ENCODE peak calls at places on chromosome 17, in seven cellular contexts. C is SK-N-SH, S is K562, G is H1, L is HCT116, U is GM12878, Y is HepG2. M is an unnamed sample.

GRCh38 chr17:78358538-78359215 is 1.2 kb downstream of the SOCS3 start:
- DNase-seq in C (peak), S (no peak), G (no peak), L (no peak), U (no peak), Y (no peak), M (peak)

GRCh38 chr17:48751733-48752398 is 23.3 kb upstream of the HOXB13 start:
- DNase-seq in C (no peak), S (no peak), G (no peak), L (no peak), U (no peak), Y (no peak), M (no peak)

GRCh38 chr17:19322129-19322505 is 40.4 kb downstream of the B9D1 start:
- DNase-seq in C (no peak), S (no peak), G (no peak), L (no peak), U (no peak), Y (no peak), M (no peak)

GRCh38 chr17:39794249-39794970 is 56.7 kb downstream of the GRB7 start:
- DNase-seq in C (no peak), S (no peak), G (no peak), L (no peak), U (peak), Y (no peak), M (no peak)

GRCh38 chr17:48615963-48616718 is 1.0 kb upstream of the HOXB8 start:
- DNase-seq in C (no peak), S (no peak), G (no peak), L (no peak), U (no peak), Y (no peak), M (no peak)

GRCh38 chr17:12024332-12024731 is 3.7 kb downstream of the MAP2K4 start:
- DNase-seq in C (no peak), S (no peak), G (no peak), L (peak), U (no peak), Y (peak), M (peak)

GRCh38 chr17:37844158-37844976 is 79.8 kb upstream of the TBC1D3K start:
- DNase-seq in C (peak), S (peak), G (peak), L (peak), U (no peak), Y (peak), M (no peak)

GRCh38 chr17:62876063-62876462 is 67.9 kb upstream of the MARCHF10 start:
- DNase-seq in C (no peak), S (no peak), G (no peak), L (no peak), U (no peak), Y (no peak), M (no peak)

GRCh38 chr17:74512624-74513084 is 18.6 kb downstream of the CD300LB start:
- DNase-seq in C (no peak), S (no peak), G (no peak), L (no peak), U (peak), Y (no peak), M (no peak)

GRCh38 chr17:50199651-50200446 is 1.6 kb downstream of the COL1A1 start:
- DNase-seq in C (peak), S (peak), G (no peak), L (peak), U (no peak), Y (peak), M (peak)

GRCh38 chr17:37438141-37438540 is 31.5 kb downstream of the TADA2A start:
- DNase-seq in C (no peak), S (no peak), G (no peak), L (no peak), U (no peak), Y (no peak), M (no peak)

GRCh38 chr17:22310717-22311686 is 618.7 kb downstream of the KCNJ18 start:
- DNase-seq in C (no peak), S (peak), G (no peak), L (no peak), U (no peak), Y (peak), M (peak)

GRCh38 chr17:74430706-74431567 is 951 bp upstream of the GPRC5C start:
- DNase-seq in C (peak), S (peak), G (no peak), L (peak), U (peak), Y (peak), M (peak)

GRCh38 chr17:74860229-74860998 is 729 bp upstream of the GRIN2C start:
- DNase-seq in C (peak), S (no peak), G (no peak), L (no peak), U (no peak), Y (no peak), M (no peak)

GRCh38 chr17:19370493-19370960 is 7.8 kb upstream of the MAPK7 start:
- DNase-seq in C (no peak), S (no peak), G (no peak), L (no peak), U (no peak), Y (no peak), M (no peak)

GRCh38 chr17:51759260-51759659 is 399.3 kb downstream of the CA10 start:
- DNase-seq in C (no peak), S (no peak), G (no peak), L (no peak), U (no peak), Y (no peak), M (no peak)

GRCh38 chr17:61294777-61295176 is 104.9 kb upstream of the TBX2 start:
- DNase-seq in C (no peak), S (no peak), G (no peak), L (peak), U (no peak), Y (no peak), M (peak)

GRCh38 chr17:39939588-39940419 is 12.3 kb downstream of the LRRC3C start:
- DNase-seq in C (peak), S (peak), G (no peak), L (no peak), U (peak), Y (no peak), M (no peak)

GRCh38 chr17:51059781-51060180 is 60.9 kb downstream of the SPAG9 start:
- DNase-seq in C (no peak), S (no peak), G (no peak), L (no peak), U (no peak), Y (peak), M (no peak)

GRCh38 chr17:2347805-2348685 is 10.7 kb downstream of the SGSM2 start:
- DNase-seq in C (no peak), S (no peak), G (peak), L (no peak), U (no peak), Y (peak), M (peak)

GRCh38 chr17:35748323-35748960 is 4.6 kb downstream of the GAS2L2 start:
- DNase-seq in C (peak), S (no peak), G (no peak), L (no peak), U (no peak), Y (no peak), M (no peak)

GRCh38 chr17:64442550-64442971 is 6.4 kb upstream of the MILR1 start:
- DNase-seq in C (no peak), S (no peak), G (no peak), L (no peak), U (no peak), Y (no peak), M (no peak)

GRCh38 chr17:36152639-36153120 is 23.8 kb downstream of the TBC1D3B start:
- DNase-seq in C (no peak), S (no peak), G (no peak), L (no peak), U (no peak), Y (no peak), M (peak)

GRCh38 chr17:81400154-81400938 is 5.1 kb downstream of the BAHCC1 start:
- DNase-seq in C (no peak), S (peak), G (no peak), L (no peak), U (no peak), Y (no peak), M (peak)

GRCh38 chr17:81414751-81415516 is 19.7 kb downstream of the BAHCC1 start:
- DNase-seq in C (no peak), S (no peak), G (no peak), L (no peak), U (no peak), Y (no peak), M (no peak)

GRCh38 chr17:11026903-11027302 is 189.0 kb upstream of the PIRT start:
- DNase-seq in C (no peak), S (no peak), G (no peak), L (no peak), U (no peak), Y (no peak), M (no peak)

GRCh38 chr17:9361572-9361955 is 214.1 kb downstream of the STX8 start:
- DNase-seq in C (no peak), S (no peak), G (no peak), L (no peak), U (no peak), Y (no peak), M (no peak)

GRCh38 chr17:64004218-64004770 is 6.1 kb downstream of the PRR29 start:
- DNase-seq in C (no peak), S (no peak), G (no peak), L (no peak), U (no peak), Y (no peak), M (no peak)

GRCh38 chr17:71033336-71033735 is 864.0 kb downstream of the KCNJ2 start:
- DNase-seq in C (no peak), S (no peak), G (peak), L (no peak), U (no peak), Y (no peak), M (no peak)

GRCh38 chr17:77928519-77929179 is 29.9 kb upstream of the TNRC6C start:
- DNase-seq in C (no peak), S (no peak), G (no peak), L (no peak), U (no peak), Y (no peak), M (no peak)

GRCh38 chr17:67151717-67152116 is 93.3 kb downstream of the HELZ start:
- DNase-seq in C (no peak), S (no peak), G (no peak), L (peak), U (no peak), Y (no peak), M (no peak)

GRCh38 chr17:76529643-76530488 is 7.6 kb downstream of the CYGB start:
- DNase-seq in C (peak), S (peak), G (no peak), L (no peak), U (no peak), Y (peak), M (no peak)
- TF ChIP-seq JUND in C (no peak), S (no peak), G (no peak), L (no peak), U (no peak), Y (no peak), M (no peak)

DNA sequence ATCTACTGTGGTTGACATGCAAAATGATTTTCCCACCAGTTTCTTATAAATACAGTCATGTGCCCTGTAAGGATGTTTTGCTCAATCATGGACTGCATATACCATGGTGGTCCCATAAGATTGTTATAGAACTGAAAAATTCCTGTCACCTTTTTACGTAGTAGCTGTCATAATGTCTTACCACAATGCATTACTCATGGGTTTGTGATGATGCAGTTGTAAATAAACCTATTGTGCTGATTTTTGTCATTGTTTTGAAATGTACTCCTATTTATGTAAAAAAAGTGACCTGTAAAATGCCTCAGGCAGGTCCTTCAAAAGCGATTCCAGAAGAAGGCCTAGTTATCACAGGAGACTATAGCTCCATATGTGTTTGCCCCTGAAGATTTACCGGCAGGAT is 695.4 kb upstream of the KIF2B start:
- DNase-seq in C (no peak), S (no peak), G (no peak), L (no peak), U (no peak), Y (no peak), M (no peak)
- TF ChIP-seq JUND in C (no peak), S (no peak), G (no peak), L (no peak), U (no peak), Y (no peak), M (no peak)

GRCh38 chr17:44959821-44960523 is 8.1 kb downstream of the C1QL1 start:
- DNase-seq in C (peak), S (no peak), G (no peak), L (no peak), U (no peak), Y (no peak), M (no peak)
- TF ChIP-seq JUND in C (no peak), S (no peak), G (no peak), L (no peak), U (no peak), Y (no peak), M (no peak)

GRCh38 chr17:76278268-76278908 is 13.2 kb downstream of the UBALD2 start:
- DNase-seq in C (no peak), S (no peak), G (no peak), L (no peak), U (no peak), Y (no peak), M (no peak)

GRCh38 chr17:76278952-76279741 is 14.0 kb downstream of the UBALD2 start:
- DNase-seq in C (peak), S (peak), G (peak), L (peak), U (no peak), Y (peak), M (peak)

GRCh38 chr17:76276461-76277299 is 11.5 kb downstream of the UBALD2 start:
- DNase-seq in C (peak), S (no peak), G (no peak), L (no peak), U (no peak), Y (no peak), M (no peak)

GRCh38 chr17:76276069-76276431 is 10.9 kb downstream of the UBALD2 start:
- DNase-seq in C (peak), S (no peak), G (no peak), L (no peak), U (no peak), Y (no peak), M (no peak)

DNA sequence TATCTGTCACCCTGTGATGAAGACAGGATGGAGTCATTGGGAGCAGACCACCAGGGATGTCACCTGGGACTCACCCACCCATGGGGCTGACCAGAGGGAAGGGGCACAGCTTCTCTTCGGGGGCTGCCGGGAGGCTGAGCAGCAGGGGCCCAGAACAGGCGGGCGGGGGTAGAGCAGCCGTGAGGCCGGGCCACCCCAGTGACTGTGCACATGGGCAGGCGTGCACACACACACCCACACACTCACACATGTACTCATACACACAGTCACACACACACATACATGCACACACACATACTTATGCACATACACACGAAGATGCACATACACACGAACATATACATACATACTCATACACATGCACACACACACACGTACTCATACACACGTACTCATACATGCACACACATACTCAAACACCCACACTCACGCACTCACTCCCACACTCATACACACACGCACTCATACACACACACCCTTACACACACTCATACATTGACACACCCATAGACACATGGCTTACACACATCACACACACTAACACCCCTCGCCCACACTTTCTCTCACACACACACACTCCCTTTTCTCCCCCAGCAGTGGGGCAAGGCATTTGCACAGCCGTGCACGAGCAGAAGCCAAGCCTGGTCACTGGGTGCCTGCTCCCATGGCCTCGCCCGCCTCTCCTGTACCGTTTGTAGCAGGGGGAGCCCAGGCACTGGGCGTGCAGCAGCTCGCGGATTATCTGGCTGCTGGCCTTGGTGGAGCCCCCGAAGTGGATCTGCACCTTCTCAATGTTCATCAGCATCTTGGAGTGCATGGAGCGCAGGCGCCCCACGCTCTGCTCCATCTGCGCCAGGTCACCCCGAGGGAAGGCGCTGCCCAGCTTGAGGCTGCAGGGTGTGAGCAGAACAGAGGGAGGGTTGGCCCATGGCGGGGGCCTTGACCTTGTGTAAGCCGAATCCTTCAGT is 12.4 kb downstream of the UBALD2 start:
- DNase-seq in C (peak), S (no peak), G (no peak), L (no peak), U (no peak), Y (no peak), M (no peak)
- TF ChIP-seq JUND in C (no peak), S (no peak), G (no peak), L (no peak), U (no peak), Y (no peak), M (no peak)

DNA sequence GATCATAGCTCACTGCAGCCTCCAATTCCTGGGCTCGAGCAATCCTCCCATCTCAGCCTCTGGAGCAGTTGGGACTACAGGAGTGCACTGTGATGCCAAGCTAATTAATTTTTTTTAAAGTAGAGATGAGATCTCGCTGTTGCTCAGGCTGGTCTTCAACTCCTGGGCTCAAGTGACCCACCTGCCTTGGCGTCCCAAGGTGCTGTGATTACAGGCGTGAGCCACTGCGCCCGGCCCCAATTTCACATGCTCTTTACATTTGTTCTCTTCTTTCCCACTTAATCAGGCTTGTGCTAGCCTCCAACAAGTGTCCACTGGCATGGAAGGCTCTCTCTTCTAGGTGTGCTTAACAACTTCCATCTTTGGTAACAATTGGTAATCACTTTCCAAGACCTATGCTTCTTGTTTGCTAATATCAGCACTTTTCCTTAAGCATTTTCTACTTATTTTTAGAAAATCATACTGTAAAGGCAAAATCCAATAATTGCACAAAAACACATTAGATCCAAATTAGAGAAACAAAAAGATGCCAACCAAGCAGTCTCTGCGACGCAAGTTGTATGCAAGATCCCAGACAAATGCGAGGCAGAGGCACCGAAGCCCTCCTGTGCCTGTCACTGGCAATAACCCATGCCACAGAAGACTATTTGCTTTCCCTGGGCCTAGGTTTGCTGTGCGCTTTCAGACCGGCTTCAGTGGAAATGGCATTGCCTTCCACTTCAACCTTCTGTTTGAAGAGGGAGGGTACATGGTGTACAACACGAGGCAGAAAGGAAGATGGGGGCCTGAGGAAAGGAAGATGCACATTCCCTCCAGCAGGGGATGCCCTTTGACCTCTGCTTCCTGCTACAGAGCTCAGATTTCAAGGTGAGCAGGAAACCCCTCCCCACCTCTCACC is 52.6 kb downstream of the NOS2 start:
- DNase-seq in C (no peak), S (peak), G (peak), L (peak), U (no peak), Y (no peak), M (peak)
- TF ChIP-seq JUND in C (no peak), S (no peak), G (no peak), L (no peak), U (no peak), Y (no peak), M (no peak)

DNA sequence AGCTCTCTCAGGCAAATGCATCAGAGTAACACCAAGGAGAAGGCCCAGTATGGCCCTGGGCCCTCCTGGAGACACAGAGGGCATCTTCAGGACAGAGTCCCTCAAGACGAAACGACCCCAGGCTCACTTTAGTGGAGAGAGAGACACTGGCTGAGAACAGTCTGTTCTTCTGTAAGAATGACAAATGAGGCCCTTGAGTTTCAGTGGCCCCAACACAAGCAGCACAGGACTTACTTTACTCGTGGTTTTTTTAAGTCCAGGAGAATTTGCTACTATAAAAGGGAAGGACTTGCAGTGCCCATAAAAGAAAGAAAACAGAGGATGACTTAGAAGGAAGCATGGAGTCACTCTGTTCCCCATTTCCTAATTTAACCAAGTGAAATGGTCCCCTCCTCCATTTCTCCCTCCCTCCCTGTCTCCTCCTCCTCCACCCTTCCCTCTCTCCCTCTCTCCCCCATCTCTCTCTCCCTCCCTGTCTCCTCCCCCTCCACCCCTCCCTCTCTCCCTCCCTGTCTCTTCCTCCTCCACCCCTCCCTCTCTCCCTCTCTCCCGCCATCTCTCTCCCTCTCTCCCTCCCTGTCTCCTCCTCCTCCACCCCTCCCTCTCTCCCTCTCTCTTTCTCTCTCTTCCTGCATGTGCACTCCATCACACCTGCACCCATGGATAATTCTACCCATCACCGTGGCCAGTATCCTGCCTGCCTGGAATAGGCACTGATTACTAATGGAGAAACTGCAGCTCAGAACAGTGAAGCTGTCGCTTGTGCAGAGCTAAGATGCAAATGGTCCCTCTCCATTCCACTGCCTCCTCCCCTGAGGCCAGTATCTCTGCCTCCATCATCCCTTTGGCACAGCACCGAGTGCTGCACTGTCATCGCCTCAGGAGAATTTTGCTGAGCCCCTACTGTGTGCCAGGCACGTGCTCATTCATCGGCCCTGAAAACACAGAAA is 47.3 kb upstream of the RBFOX3 start:
- DNase-seq in C (no peak), S (no peak), G (no peak), L (no peak), U (no peak), Y (no peak), M (no peak)
- TF ChIP-seq JUND in C (no peak), S (no peak), G (no peak), L (no peak), U (no peak), Y (no peak), M (no peak)

GRCh38 chr17:7440823-7441174 is 1.5 kb downstream of the FGF11 start:
- DNase-seq in C (peak), S (peak), G (no peak), L (no peak), U (no peak), Y (no peak), M (no peak)
- TF ChIP-seq JUND in C (no peak), S (no peak), G (no peak), L (no peak), U (no peak), Y (no peak), M (no peak)